ENCODE peak calls at places on chromosomes 11 and 22, in four cellular contexts. H, S, E and U are unnamed samples.

GRCh38 chr22:17268501-17269223 is 49.4 kb upstream of the ADA2 start:
- DNase-seq in H (no peak), S (no peak), E (no peak), U (no peak)

GRCh38 chr22:45612940-45613339 is 58.7 kb upstream of the ATXN10 start:
- DNase-seq in H (peak; percentile 50), S (no peak), E (no peak), U (no peak)

GRCh38 chr11:122028561-122028960 is 87.5 kb downstream of the BLID start:
- DNase-seq in H (no peak), S (no peak), E (no peak), U (no peak)

GRCh38 chr22:30399718-30400117 is 2.9 kb downstream of the SEC14L2 start:
- DNase-seq in H (no peak), S (no peak), E (no peak), U (no peak)

GRCh38 chr11:45332486-45332934 is 46.4 kb upstream of the SYT13 start:
- DNase-seq in H (no peak), S (no peak), E (no peak), U (no peak)

GRCh38 chr22:32050678-32051515 is 7.8 kb downstream of the SLC5A1 start:
- DNase-seq in H (no peak), S (peak; percentile 63), E (peak; percentile 79), U (peak; percentile 21)

GRCh38 chr22:44340271-44341239 is 27.8 kb upstream of the SHISAL1 start:
- DNase-seq in H (no peak), S (no peak), E (no peak), U (no peak)

GRCh38 chr11:72736452-72737069 is 15.6 kb downstream of the ARAP1 start:
- DNase-seq in H (peak; percentile 86), S (no peak), E (peak; percentile 90), U (peak; percentile 59)

GRCh38 chr22:23533328-23533762 is 46.7 kb downstream of the IGLL1 start:
- DNase-seq in H (peak; percentile 44), S (no peak), E (no peak), U (no peak)

GRCh38 chr22:50600967-50601668 is 525 bp downstream of the MAPK8IP2 start:
- DNase-seq in H (no peak), S (no peak), E (no peak), U (no peak)

GRCh38 chr11:113874920-113875413 is 405 bp downstream of the USP28 start:
- DNase-seq in H (no peak), S (no peak), E (peak; percentile 59), U (no peak)

GRCh38 chr22:50488886-50489285 is 2.2 kb downstream of the MIOX start:
- DNase-seq in H (no peak), S (no peak), E (no peak), U (no peak)

GRCh38 chr22:44020981-44021380 is 3.1 kb upstream of the PARVB start:
- DNase-seq in H (peak; percentile 17), S (no peak), E (no peak), U (no peak)

DNA sequence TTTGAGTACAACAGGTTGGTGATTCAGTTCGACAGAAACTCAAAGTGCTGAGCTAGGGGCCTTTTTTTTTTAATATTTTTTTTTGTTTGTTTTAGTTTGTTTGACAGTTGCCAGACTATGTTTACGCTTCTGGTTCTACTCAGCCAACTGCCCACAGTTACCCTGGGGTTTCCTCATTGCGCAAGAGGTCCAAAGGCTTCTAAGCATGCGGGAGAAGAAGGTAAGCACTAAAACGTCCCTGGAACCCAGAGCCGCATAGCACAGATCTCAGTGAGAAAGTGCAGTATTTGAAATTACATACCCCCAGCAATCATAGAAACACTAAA is 649 bp downstream of the PRRG4 start:
- DNase-seq in H (peak; percentile 50), S (no peak), E (no peak), U (no peak)
- H3K4me3 ChIP-seq in H (peak overlapping the region; percentile 86), S (peak overlapping the region; percentile 84), E (no peak overlapping the region), U (peak overlapping the region; percentile 70)

GRCh38 chr11:63142459-63142858 is 1.6 kb downstream of the SLC22A24 start:
- DNase-seq in H (no peak), S (no peak), E (no peak), U (no peak)
- H3K27me3 ChIP-seq in H (no peaks in the 10 kb centered on the region), S (no peaks in the 10 kb centered on the region), E (no peaks in the 10 kb centered on the region), U (no peaks in the 10 kb centered on the region)

DNA sequence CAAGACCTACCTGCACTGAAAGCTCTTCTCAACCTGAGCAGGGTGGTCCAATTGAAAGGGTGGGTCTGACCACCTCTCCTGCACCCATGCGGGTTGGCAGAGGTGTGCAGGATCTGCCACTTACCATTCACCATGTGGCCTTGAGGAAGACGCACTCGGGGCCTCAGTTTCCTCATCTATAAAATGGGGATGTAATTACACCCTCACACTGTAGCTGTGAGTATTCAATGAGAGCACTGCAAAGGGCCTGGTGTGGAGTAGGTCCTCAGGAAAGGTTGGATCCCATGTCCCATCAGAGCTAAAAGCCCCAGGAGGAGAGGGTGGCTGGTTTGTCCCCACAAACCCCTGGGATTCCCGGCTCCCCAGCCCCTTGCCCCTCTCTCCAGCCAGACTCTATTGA is 557 bp upstream of the TAGLN start:
- DNase-seq in H (peak; percentile 20), S (no peak), E (no peak), U (no peak)
- H3K4me3 ChIP-seq in H (peak overlapping the region; percentile 38), S (no peak overlapping the region), E (no peak overlapping the region), U (no peak overlapping the region)

GRCh38 chr11:76203937-76204336 is 2.4 kb downstream of the WNT11 start:
- DNase-seq in H (no peak), S (no peak), E (peak; percentile 9), U (no peak)
- H3K27me3 ChIP-seq in H (peaks cover 39% of the 10 kb centered on the region), S (peaks cover 16% of the 10 kb centered on the region), E (peaks cover 22% of the 10 kb centered on the region), U (peaks cover 6% of the 10 kb centered on the region)

DNA sequence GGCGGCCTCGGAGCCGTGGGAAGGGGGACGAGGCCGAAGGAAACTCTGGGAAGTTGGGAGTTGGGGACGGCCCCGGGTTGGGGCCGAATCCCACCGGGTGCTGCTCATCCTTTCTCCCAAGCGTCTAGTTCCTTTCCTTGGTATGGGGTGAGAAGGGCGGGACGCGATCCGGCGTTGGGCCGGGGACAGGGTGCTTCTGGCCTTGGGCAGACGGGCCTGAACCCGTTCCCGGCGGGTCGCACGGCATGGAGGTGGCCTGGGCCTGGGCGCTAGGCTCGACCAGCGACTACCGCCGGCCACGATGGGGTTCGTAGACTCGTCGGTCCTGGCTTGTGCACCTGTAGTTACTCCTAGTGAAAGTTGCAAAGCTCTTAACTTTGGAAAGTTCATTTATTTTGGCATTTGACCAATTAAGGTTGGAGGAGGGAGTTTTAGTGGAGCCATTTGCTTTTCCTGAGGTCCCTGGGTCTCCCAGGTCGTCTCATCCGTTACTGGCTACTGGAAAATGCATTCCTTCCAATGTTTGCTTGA is 1.0 kb downstream of the SYT9 start:
- DNase-seq in H (peak; percentile 41), S (no peak), E (no peak), U (no peak)
- H3K4me3 ChIP-seq in H (peak overlapping the region; percentile 62), S (no peak overlapping the region), E (no peak overlapping the region), U (no peak overlapping the region)